ENCODE peak calls at places on chromosomes 6 and 20, in four cellular contexts. E is NCI-H524, F is NCI-H510A, O is sciatic nerve. Q is an unnamed sample.

GRCh38 chr20:48350291-48350988 is 477.4 kb downstream of the PREX1 start:
- DNase-seq in E (peak; percentile 8), F (no peak), O (no peak), Q (no peak)

GRCh38 chr6:132063738-132064137 is 112.6 kb upstream of the CCN2 start:
- DNase-seq in E (no peak), F (no peak), O (no peak), Q (no peak)

GRCh38 chr6:143677891-143678737 is at the start of gene PHACTR2:
- DNase-seq in E (peak; percentile 54), F (no peak), O (peak; percentile 85), Q (peak; percentile 5)

GRCh38 chr6:113457156-113457555 is 400.0 kb upstream of the MARCKS start:
- DNase-seq in E (no peak), F (no peak), O (peak; percentile 58), Q (no peak)

GRCh38 chr6:116444991-116445566 is 16.1 kb upstream of the CALHM6 start:
- DNase-seq in E (no peak), F (no peak), O (no peak), Q (no peak)

GRCh38 chr6:89842228-89842627 is 12.5 kb downstream of the CASP8AP2 start:
- DNase-seq in E (no peak), F (no peak), O (no peak), Q (no peak)

GRCh38 chr20:35511814-35512420 is 17.5 kb downstream of the C20orf173 start:
- DNase-seq in E (peak; percentile 63), F (no peak), O (no peak), Q (no peak)

GRCh38 chr6:52518279-52518944 is 58.4 kb downstream of the TRAM2 start:
- DNase-seq in E (no peak), F (no peak), O (no peak), Q (no peak)

GRCh38 chr6:152094992-152095592 is 287.6 kb downstream of the ESR1 start:
- DNase-seq in E (no peak), F (no peak), O (peak; percentile 74), Q (peak; percentile 24)

GRCh38 chr6:138007014-138007472 is 100.2 kb downstream of the PERP start:
- DNase-seq in E (peak; percentile 54), F (no peak), O (no peak), Q (no peak)

GRCh38 chr6:38495922-38496635 is 143.7 kb downstream of the BTBD9 start:
- DNase-seq in E (no peak), F (no peak), O (no peak), Q (no peak)

GRCh38 chr6:119255492-119255891 is 94.1 kb downstream of the MAN1A1 start:
- DNase-seq in E (no peak), F (no peak), O (no peak), Q (no peak)

GRCh38 chr6:92121228-92121627 is 1298.1 kb downstream of the EPHA7 start:
- DNase-seq in E (no peak), F (no peak), O (no peak), Q (no peak)

GRCh38 chr20:44279228-44279627 is 31.8 kb downstream of the FITM2 start:
- DNase-seq in E (no peak), F (no peak), O (no peak), Q (peak; percentile 81)

GRCh38 chr20:7492257-7492656 is 448.0 kb downstream of the HAO1 start:
- DNase-seq in E (no peak), F (no peak), O (no peak), Q (no peak)

GRCh38 chr6:109715616-109716015 is 24.5 kb downstream of the FIG4 start:
- DNase-seq in E (no peak), F (no peak), O (no peak), Q (no peak)

GRCh38 chr6:7542878-7543394 is 1.5 kb downstream of the DSP start:
- DNase-seq in E (peak; percentile 20), F (no peak), O (no peak), Q (no peak)

GRCh38 chr6:144989319-144990099 is 704.4 kb downstream of the UTRN start:
- DNase-seq in E (no peak), F (no peak), O (no peak), Q (no peak)

GRCh38 chr20:32400476-32400875 is 42.3 kb downstream of the ASXL1 start:
- DNase-seq in E (no peak), F (no peak), O (no peak), Q (no peak)

GRCh38 chr6:138422861-138423260 is 18.8 kb downstream of the HEBP2 start:
- DNase-seq in E (no peak), F (no peak), O (no peak), Q (no peak)

GRCh38 chr20:11841972-11842461 is 75.7 kb upstream of the BTBD3 start:
- DNase-seq in E (no peak), F (no peak), O (no peak), Q (no peak)

GRCh38 chr20:40489886-40490285 is 199.2 kb downstream of the MAFB start:
- DNase-seq in E (no peak), F (no peak), O (no peak), Q (no peak)

GRCh38 chr20:62141397-62142251 is 1.6 kb downstream of the PSMA7 start:
- DNase-seq in E (peak; percentile 18), F (no peak), O (no peak), Q (no peak)

GRCh38 chr20:22590662-22591061 is 6.3 kb upstream of the FOXA2 start:
- DNase-seq in E (no peak), F (no peak), O (no peak), Q (no peak)